ENCODE peak calls at places on chromosome 1, in six cellular contexts. X is cardiac fibroblast; B is fibroblast of lung; L is CD14-positive monocyte; G is stimulated activated CD4-positive, alpha-beta T cell treated with anti-CD3 and anti-CD28 coated beads, Interleukin-1b, Interleukin-23, amount 100 ng/mL, for 24 hours; S is COR-L47. C is an unnamed sample.

GRCh38 chr1:20551945-20552727 is at the start of gene FAM43B:
- DNase-seq in L (no peak), B (peak; percentile 23), S (peak; percentile 15), G (no peak), X (peak; percentile 56), C (no peak)

GRCh38 chr1:156319664-156320063 is 18.4 kb downstream of the CCT3 start:
- DNase-seq in S (no peak), X (peak; percentile 62), G (no peak), L (no peak), B (peak; percentile 58), C (no peak)

GRCh38 chr1:84619383-84620093 is 45.3 kb upstream of the CTBS start:
- DNase-seq in B (peak; percentile 24), L (no peak), G (peak; percentile 19), X (peak; percentile 81), S (peak; percentile 36), C (no peak)

GRCh38 chr1:180964056-180964455 is 51.4 kb downstream of the KIAA1614 start:
- DNase-seq in G (no peak), X (no peak), B (no peak), L (no peak), S (no peak), C (no peak)

GRCh38 chr1:73639494-73639893 is 558.5 kb downstream of the LRRIQ3 start:
- DNase-seq in L (no peak), G (no peak), B (no peak), S (no peak), X (no peak), C (no peak)

GRCh38 chr1:6965062-6965913 is 180.0 kb downstream of the CAMTA1 start:
- DNase-seq in B (no peak), L (no peak), G (no peak), X (no peak), S (no peak), C (no peak)

GRCh38 chr1:110976089-110976488 is 12.4 kb upstream of the LRIF1 start:
- DNase-seq in G (no peak), S (no peak), X (no peak), L (no peak), B (no peak), C (no peak)

GRCh38 chr1:107683198-107683657 is 281.8 kb downstream of the VAV3 start:
- DNase-seq in X (no peak), S (peak; percentile 86), B (no peak), L (no peak), G (no peak), C (no peak)

GRCh38 chr1:39609618-39610331 is 29.7 kb downstream of the HEYL start:
- DNase-seq in L (peak; percentile 69), S (peak; percentile 21), X (peak; percentile 46), G (peak; percentile 70), B (peak; percentile 29), C (peak; percentile 52)

GRCh38 chr1:107404756-107405155 is 263.9 kb downstream of the NTNG1 start:
- DNase-seq in G (no peak), L (no peak), S (no peak), X (no peak), B (peak; percentile 22), C (no peak)

GRCh38 chr1:34781844-34782391 is 904 bp downstream of the GJB3 start:
- DNase-seq in X (no peak), B (no peak), G (no peak), L (no peak), S (no peak), C (no peak)

GRCh38 chr1:107802654-107803053 is 162.3 kb downstream of the VAV3 start:
- DNase-seq in G (no peak), B (no peak), L (no peak), X (no peak), S (no peak), C (no peak)

GRCh38 chr1:170807432-170807831 is 127.9 kb upstream of the MROH9 start:
- DNase-seq in X (peak; percentile 59), S (no peak), B (peak; percentile 67), G (no peak), L (no peak), C (no peak)

GRCh38 chr1:190908691-190909090 is 431.0 kb upstream of the BRINP3 start:
- DNase-seq in B (peak; percentile 61), G (no peak), S (no peak), L (no peak), X (peak; percentile 5), C (no peak)

GRCh38 chr1:45043094-45043493 is 31.0 kb downstream of the UROD start:
- DNase-seq in B (no peak), S (no peak), L (no peak), G (no peak), X (no peak), C (no peak)

GRCh38 chr1:214418380-214418779 is 133.0 kb downstream of the PTPN14 start:
- DNase-seq in X (peak; percentile 48), L (no peak), G (no peak), S (no peak), B (peak; percentile 43), C (no peak)

GRCh38 chr1:46477153-46477929 is 12.3 kb upstream of the DMBX1 start:
- DNase-seq in L (peak; percentile 83), X (peak; percentile 76), B (peak; percentile 62), G (peak; percentile 68), S (no peak), C (peak; percentile 62)

GRCh38 chr1:206112600-206113301 is 4.4 kb downstream of the AVPR1B start:
- DNase-seq in L (no peak), X (no peak), S (peak; percentile 53), B (no peak), G (no peak), C (no peak)

GRCh38 chr1:236623371-236624166 is 19.3 kb upstream of the HEATR1 start:
- DNase-seq in L (no peak), X (peak; percentile 29), B (no peak), S (no peak), G (no peak), C (no peak)

GRCh38 chr1:111769517-111770146 is 13.9 kb downstream of the DDX20 start:
- DNase-seq in X (peak; percentile 86), L (no peak), G (peak; percentile 20), S (peak; percentile 45), B (peak; percentile 85), C (peak; percentile 38)

GRCh38 chr1:117318456-117318855 is 48.8 kb upstream of the MAN1A2 start:
- DNase-seq in L (no peak), S (no peak), G (no peak), X (no peak), B (no peak), C (no peak)

GRCh38 chr1:103416681-103417318 is 108.7 kb upstream of the RNPC3 start:
- DNase-seq in B (peak; percentile 8), X (no peak), S (no peak), L (no peak), G (no peak), C (no peak)

GRCh38 chr1:201282931-201283829 is at the start of gene PKP1:
- DNase-seq in G (no peak), B (peak; percentile 23), S (no peak), L (no peak), X (peak; percentile 23), C (no peak)

GRCh38 chr1:218368686-218369085 is 23.6 kb downstream of the TGFB2 start:
- DNase-seq in L (no peak), G (no peak), X (no peak), B (no peak), S (no peak), C (no peak)

GRCh38 chr1:65149391-65149729 is 1.4 kb downstream of the AK4 start:
- DNase-seq in B (no peak), X (no peak), G (no peak), S (no peak), L (no peak), C (no peak)

GRCh38 chr1:181551249-181551648 is 67.9 kb downstream of the CACNA1E start:
- DNase-seq in G (no peak), B (peak; percentile 39), S (peak; percentile 42), X (no peak), L (no peak), C (no peak)

GRCh38 chr1:156657161-156657970 is 15.4 kb downstream of the BCAN start:
- DNase-seq in X (peak; percentile 64), B (peak; percentile 58), G (peak; percentile 76), L (peak; percentile 58), S (peak; percentile 35), C (peak; percentile 75)

GRCh38 chr1:18161690-18162089 is 54.1 kb downstream of the IGSF21 start:
- DNase-seq in X (no peak), L (no peak), S (no peak), B (no peak), G (no peak), C (no peak)

GRCh38 chr1:32818804-32819541 is 1.5 kb downstream of the S100PBP start:
- DNase-seq in L (no peak), G (no peak), S (no peak), X (no peak), B (no peak), C (no peak)

GRCh38 chr1:246537887-246538286 is 28.2 kb downstream of the TFB2M start:
- DNase-seq in G (no peak), L (no peak), X (no peak), B (no peak), S (peak; percentile 60), C (no peak)

GRCh38 chr1:228867093-228867950 is 132.0 kb downstream of the RHOU start:
- DNase-seq in B (peak; percentile 14), S (peak; percentile 37), X (peak; percentile 34), L (no peak), G (no peak), C (no peak)

GRCh38 chr1:68213843-68214242 is 18.5 kb downstream of the WLS start:
- DNase-seq in B (peak; percentile 76), X (peak; percentile 89), S (peak; percentile 63), L (no peak), G (no peak), C (no peak)

GRCh38 chr1:150560576-150560975 is 11.4 kb downstream of the ADAMTSL4 start:
- DNase-seq in B (no peak), S (no peak), X (no peak), L (no peak), G (no peak), C (no peak)

GRCh38 chr1:204565617-204566582 is 49.7 kb downstream of the MDM4 start:
- DNase-seq in S (peak; percentile 75), X (peak; percentile 84), G (no peak), B (peak; percentile 78), L (no peak), C (peak; percentile 19)

GRCh38 chr1:21662426-21663250 is 6.5 kb downstream of the RAP1GAP start:
- DNase-seq in S (no peak), G (no peak), B (no peak), L (peak; percentile 14), X (no peak), C (no peak)

GRCh38 chr1:210364479-210364878 is 35.8 kb downstream of the HHAT start:
- DNase-seq in S (no peak), B (no peak), L (no peak), X (no peak), G (no peak), C (no peak)

C was measured in CD8-positive, alpha-beta memory T cell.